ENCODE peak calls at places on chromosomes 11 and 22, in seven cellular contexts. One of them, this sample, is unnamed.
A peak's percentile ranks its signal among the peaks of the same experiment; 100 is the strongest.

GRCh38 chr11:34601609-34602008 is 19.3 kb upstream of the EHF start:
- DNase-seq in ACHN: no peak
- DNase-seq in epithelial cell of proximal tubule: no peak
- DNase-seq in esophagus squamous epithelium: no peak
- DNase-seq in DMS 273 treated with DMSO at 0.1 percent for 48 hours: no peak
- DNase-seq in amniotic stem cell: no peak
- DNase-seq in A549: no peak
- DNase-seq in this sample: no peak

GRCh38 chr11:122917311-122917710 is 34.8 kb downstream of the JHY start:
- DNase-seq in ACHN: no peak
- DNase-seq in epithelial cell of proximal tubule: no peak
- DNase-seq in esophagus squamous epithelium: no peak
- DNase-seq in DMS 273 treated with DMSO at 0.1 percent for 48 hours: no peak
- DNase-seq in amniotic stem cell: no peak
- DNase-seq in A549: no peak
- DNase-seq in this sample: no peak

GRCh38 chr22:32990187-32990586 is 68.0 kb downstream of the SYN3 start:
- DNase-seq in ACHN: no peak
- DNase-seq in epithelial cell of proximal tubule: no peak
- DNase-seq in esophagus squamous epithelium: no peak
- DNase-seq in DMS 273 treated with DMSO at 0.1 percent for 48 hours: no peak
- DNase-seq in amniotic stem cell: no peak
- DNase-seq in A549: no peak
- DNase-seq in this sample: no peak

GRCh38 chr11:30917859-30918478 is 331.8 kb upstream of the MPPED2 start:
- DNase-seq in ACHN: peak; percentile 59
- DNase-seq in epithelial cell of proximal tubule: no peak
- DNase-seq in esophagus squamous epithelium: no peak
- DNase-seq in DMS 273 treated with DMSO at 0.1 percent for 48 hours: no peak
- DNase-seq in amniotic stem cell: no peak
- DNase-seq in A549: peak; percentile 47
- DNase-seq in this sample: no peak

GRCh38 chr22:17113600-17113999 is 7.6 kb downstream of the TMEM121B start:
- DNase-seq in ACHN: no peak
- DNase-seq in epithelial cell of proximal tubule: no peak
- DNase-seq in esophagus squamous epithelium: no peak
- DNase-seq in DMS 273 treated with DMSO at 0.1 percent for 48 hours: no peak
- DNase-seq in amniotic stem cell: no peak
- DNase-seq in A549: no peak
- DNase-seq in this sample: no peak

GRCh38 chr11:77590194-77590591 is 440 bp downstream of the AQP11 start:
- DNase-seq in ACHN: peak; percentile 54
- DNase-seq in epithelial cell of proximal tubule: no peak
- DNase-seq in esophagus squamous epithelium: no peak
- DNase-seq in DMS 273 treated with DMSO at 0.1 percent for 48 hours: no peak
- DNase-seq in amniotic stem cell: no peak
- DNase-seq in A549: peak; percentile 57
- DNase-seq in this sample: no peak

GRCh38 chr11:82733444-82734119 is at the start of gene FAM181B:
- DNase-seq in ACHN: peak; percentile 27
- DNase-seq in epithelial cell of proximal tubule: no peak
- DNase-seq in esophagus squamous epithelium: no peak
- DNase-seq in DMS 273 treated with DMSO at 0.1 percent for 48 hours: no peak
- DNase-seq in amniotic stem cell: no peak
- DNase-seq in A549: peak; percentile 32
- DNase-seq in this sample: peak; percentile 25

GRCh38 chr11:65927904-65928397 is 8.7 kb downstream of the DRAP1 start:
- DNase-seq in ACHN: no peak
- DNase-seq in epithelial cell of proximal tubule: no peak
- DNase-seq in esophagus squamous epithelium: no peak
- DNase-seq in DMS 273 treated with DMSO at 0.1 percent for 48 hours: no peak
- DNase-seq in amniotic stem cell: no peak
- DNase-seq in A549: no peak
- DNase-seq in this sample: no peak

GRCh38 chr22:27453688-27454087 is 347.9 kb downstream of the MN1 start:
- DNase-seq in ACHN: no peak
- DNase-seq in epithelial cell of proximal tubule: no peak
- DNase-seq in esophagus squamous epithelium: no peak
- DNase-seq in DMS 273 treated with DMSO at 0.1 percent for 48 hours: no peak
- DNase-seq in amniotic stem cell: no peak
- DNase-seq in A549: no peak
- DNase-seq in this sample: no peak

GRCh38 chr11:65947603-65948125 is 2.4 kb downstream of the TSGA10IP start:
- DNase-seq in ACHN: no peak
- DNase-seq in epithelial cell of proximal tubule: no peak
- DNase-seq in esophagus squamous epithelium: no peak
- DNase-seq in DMS 273 treated with DMSO at 0.1 percent for 48 hours: no peak
- DNase-seq in amniotic stem cell: no peak
- DNase-seq in A549: no peak
- DNase-seq in this sample: no peak

GRCh38 chr11:87600938-87601337 is 563.2 kb downstream of the TMEM135 start:
- DNase-seq in ACHN: no peak
- DNase-seq in epithelial cell of proximal tubule: no peak
- DNase-seq in esophagus squamous epithelium: no peak
- DNase-seq in DMS 273 treated with DMSO at 0.1 percent for 48 hours: no peak
- DNase-seq in amniotic stem cell: no peak
- DNase-seq in A549: no peak
- DNase-seq in this sample: no peak

GRCh38 chr11:113400631-113401230 is 13.2 kb downstream of the ANKK1 start:
- DNase-seq in ACHN: no peak
- DNase-seq in epithelial cell of proximal tubule: no peak
- DNase-seq in esophagus squamous epithelium: no peak
- DNase-seq in DMS 273 treated with DMSO at 0.1 percent for 48 hours: no peak
- DNase-seq in amniotic stem cell: no peak
- DNase-seq in A549: no peak
- DNase-seq in this sample: no peak

GRCh38 chr11:69476715-69477025 is 4.8 kb upstream of the LINC01488 start:
- DNase-seq in ACHN: no peak
- DNase-seq in epithelial cell of proximal tubule: no peak
- DNase-seq in esophagus squamous epithelium: no peak
- DNase-seq in DMS 273 treated with DMSO at 0.1 percent for 48 hours: no peak
- DNase-seq in amniotic stem cell: no peak
- DNase-seq in A549: no peak
- DNase-seq in this sample: no peak

GRCh38 chr11:112334381-112334780 is 73.7 kb upstream of the PLET1 start:
- DNase-seq in ACHN: no peak
- DNase-seq in epithelial cell of proximal tubule: no peak
- DNase-seq in esophagus squamous epithelium: no peak
- DNase-seq in DMS 273 treated with DMSO at 0.1 percent for 48 hours: no peak
- DNase-seq in amniotic stem cell: no peak
- DNase-seq in A549: no peak
- DNase-seq in this sample: no peak

GRCh38 chr11:4539603-4540219 is 5.3 kb upstream of the OR52M1 start:
- DNase-seq in ACHN: peak; percentile 29
- DNase-seq in epithelial cell of proximal tubule: no peak
- DNase-seq in esophagus squamous epithelium: no peak
- DNase-seq in DMS 273 treated with DMSO at 0.1 percent for 48 hours: no peak
- DNase-seq in amniotic stem cell: peak; percentile 13
- DNase-seq in A549: peak; percentile 30
- DNase-seq in this sample: peak; percentile 6

GRCh38 chr11:133520707-133521106 is 11.6 kb downstream of the OPCML start:
- DNase-seq in ACHN: no peak
- DNase-seq in epithelial cell of proximal tubule: no peak
- DNase-seq in esophagus squamous epithelium: no peak
- DNase-seq in DMS 273 treated with DMSO at 0.1 percent for 48 hours: no peak
- DNase-seq in amniotic stem cell: no peak
- DNase-seq in A549: peak; percentile 1
- DNase-seq in this sample: no peak

GRCh38 chr11:3808846-3809623 is 675 bp downstream of the PGAP2 start:
- DNase-seq in ACHN: peak; percentile 62
- DNase-seq in epithelial cell of proximal tubule: peak; percentile 52
- DNase-seq in esophagus squamous epithelium: no peak
- DNase-seq in DMS 273 treated with DMSO at 0.1 percent for 48 hours: no peak
- DNase-seq in amniotic stem cell: no peak
- DNase-seq in A549: peak; percentile 81
- DNase-seq in this sample: no peak

GRCh38 chr11:104997288-104997687 is 25.7 kb downstream of the CASP5 start:
- DNase-seq in ACHN: peak; percentile 60
- DNase-seq in epithelial cell of proximal tubule: no peak
- DNase-seq in esophagus squamous epithelium: no peak
- DNase-seq in DMS 273 treated with DMSO at 0.1 percent for 48 hours: no peak
- DNase-seq in amniotic stem cell: no peak
- DNase-seq in A549: peak; percentile 33
- DNase-seq in this sample: no peak

This sample was measured in thoracic aorta.